ENCODE peak calls at places on chromosome 15, in four cellular contexts. One of them, this sample, is unnamed.

GRCh38 chr15:31504462-31504839 is 177.8 kb downstream of the KLF13 start:
- DNase-seq in HepG2: no peak
- DNase-seq in GM12878: no peak
- DNase-seq in K562: no peak
- DNase-seq in this sample: no peak

GRCh38 chr15:31086344-31086743 is 15.2 kb downstream of the TRPM1 start:
- DNase-seq in HepG2: no peak
- DNase-seq in GM12878: no peak
- DNase-seq in K562: no peak
- DNase-seq in this sample: no peak

GRCh38 chr15:100925480-100925879 is 6.3 kb downstream of the LRRK1 start:
- DNase-seq in HepG2: no peak
- DNase-seq in GM12878: no peak
- DNase-seq in K562: no peak
- DNase-seq in this sample: no peak

GRCh38 chr15:59933607-59934006 is 70.5 kb upstream of the FOXB1 start:
- DNase-seq in HepG2: no peak
- DNase-seq in GM12878: no peak
- DNase-seq in K562: no peak
- DNase-seq in this sample: no peak

GRCh38 chr15:59346951-59347350 is 25.7 kb downstream of the MYO1E start:
- DNase-seq in HepG2: no peak
- DNase-seq in GM12878: no peak
- DNase-seq in K562: no peak
- DNase-seq in this sample: no peak

GRCh38 chr15:73046073-73046472 is 6.2 kb upstream of the NEO1 start:
- DNase-seq in HepG2: no peak
- DNase-seq in GM12878: no peak
- DNase-seq in K562: no peak
- DNase-seq in this sample: no peak

GRCh38 chr15:51883436-51883835 is 54.0 kb downstream of the TMOD3 start:
- DNase-seq in HepG2: no peak
- DNase-seq in GM12878: no peak
- DNase-seq in K562: no peak
- DNase-seq in this sample: no peak

GRCh38 chr15:85556618-85556895 is 176.2 kb downstream of the AKAP13 start:
- DNase-seq in HepG2: no peak
- DNase-seq in GM12878: no peak
- DNase-seq in K562: no peak
- DNase-seq in this sample: no peak

GRCh38 chr15:55907797-55908196 is 85.6 kb downstream of the NEDD4 start:
- DNase-seq in HepG2: no peak
- DNase-seq in GM12878: no peak
- DNase-seq in K562: no peak
- DNase-seq in this sample: no peak

GRCh38 chr15:45474799-45475198 is 47.8 kb downstream of the SLC30A4 start:
- DNase-seq in HepG2: no peak
- DNase-seq in GM12878: no peak
- DNase-seq in K562: no peak
- DNase-seq in this sample: no peak

GRCh38 chr15:61915640-61916039 is 144.6 kb downstream of the VPS13C start:
- DNase-seq in HepG2: no peak
- DNase-seq in GM12878: no peak
- DNase-seq in K562: no peak
- DNase-seq in this sample: no peak

GRCh38 chr15:32152574-32152973 is 122.3 kb downstream of the CHRNA7 start:
- DNase-seq in HepG2: no peak
- DNase-seq in GM12878: no peak
- DNase-seq in K562: no peak
- DNase-seq in this sample: no peak

GRCh38 chr15:52790166-52790708 is at the start of gene ONECUT1:
- DNase-seq in HepG2: peak
- DNase-seq in GM12878: no peak
- DNase-seq in K562: peak
- DNase-seq in this sample: peak

GRCh38 chr15:66882251-66883020 is 180.4 kb downstream of the SMAD6 start:
- DNase-seq in HepG2: no peak
- DNase-seq in GM12878: no peak
- DNase-seq in K562: no peak
- DNase-seq in this sample: no peak

GRCh38 chr15:63347074-63347859 is 34.4 kb downstream of the CA12 start:
- DNase-seq in HepG2: no peak
- DNase-seq in GM12878: no peak
- DNase-seq in K562: no peak
- DNase-seq in this sample: no peak

GRCh38 chr15:72948662-72949061 is 103.6 kb upstream of the NEO1 start:
- DNase-seq in HepG2: no peak
- DNase-seq in GM12878: no peak
- DNase-seq in K562: no peak
- DNase-seq in this sample: no peak

GRCh38 chr15:57124036-57124435 is 205.6 kb downstream of the TCF12 start:
- DNase-seq in HepG2: no peak
- DNase-seq in GM12878: no peak
- DNase-seq in K562: no peak
- DNase-seq in this sample: no peak

GRCh38 chr15:28981351-28981720 is 95.6 kb downstream of the APBA2 start:
- DNase-seq in HepG2: no peak
- DNase-seq in GM12878: no peak
- DNase-seq in K562: no peak
- DNase-seq in this sample: no peak

GRCh38 chr15:23857028-23857641 is 170.0 kb upstream of the NDN start:
- DNase-seq in HepG2: peak
- DNase-seq in GM12878: no peak
- DNase-seq in K562: peak
- DNase-seq in this sample: peak

GRCh38 chr15:63405159-63405558 is 23.5 kb upstream of the CA12 start:
- DNase-seq in HepG2: no peak
- DNase-seq in GM12878: no peak
- DNase-seq in K562: no peak
- DNase-seq in this sample: no peak

GRCh38 chr15:58484794-58485600 is 53.2 kb downstream of the LIPC start:
- DNase-seq in HepG2: no peak
- DNase-seq in GM12878: no peak
- DNase-seq in K562: no peak
- DNase-seq in this sample: no peak

GRCh38 chr15:42704492-42704926 is 32.4 kb downstream of the CDAN1 start:
- DNase-seq in HepG2: peak
- DNase-seq in GM12878: peak
- DNase-seq in K562: peak
- DNase-seq in this sample: peak

GRCh38 chr15:38474155-38474757 is 20.3 kb downstream of the FAM98B start:
- DNase-seq in HepG2: peak
- DNase-seq in GM12878: peak
- DNase-seq in K562: peak
- DNase-seq in this sample: peak

GRCh38 chr15:87478688-87479072 is 777.9 kb downstream of the NTRK3 start:
- DNase-seq in HepG2: no peak
- DNase-seq in GM12878: no peak
- DNase-seq in K562: no peak
- DNase-seq in this sample: no peak

GRCh38 chr15:87477056-87477455 is 779.5 kb downstream of the NTRK3 start:
- DNase-seq in HepG2: no peak
- DNase-seq in GM12878: no peak
- DNase-seq in K562: no peak
- DNase-seq in this sample: no peak

GRCh38 chr15:87483468-87483867 is 773.1 kb downstream of the NTRK3 start:
- DNase-seq in HepG2: no peak
- DNase-seq in GM12878: no peak
- DNase-seq in K562: no peak
- DNase-seq in this sample: no peak

DNA sequence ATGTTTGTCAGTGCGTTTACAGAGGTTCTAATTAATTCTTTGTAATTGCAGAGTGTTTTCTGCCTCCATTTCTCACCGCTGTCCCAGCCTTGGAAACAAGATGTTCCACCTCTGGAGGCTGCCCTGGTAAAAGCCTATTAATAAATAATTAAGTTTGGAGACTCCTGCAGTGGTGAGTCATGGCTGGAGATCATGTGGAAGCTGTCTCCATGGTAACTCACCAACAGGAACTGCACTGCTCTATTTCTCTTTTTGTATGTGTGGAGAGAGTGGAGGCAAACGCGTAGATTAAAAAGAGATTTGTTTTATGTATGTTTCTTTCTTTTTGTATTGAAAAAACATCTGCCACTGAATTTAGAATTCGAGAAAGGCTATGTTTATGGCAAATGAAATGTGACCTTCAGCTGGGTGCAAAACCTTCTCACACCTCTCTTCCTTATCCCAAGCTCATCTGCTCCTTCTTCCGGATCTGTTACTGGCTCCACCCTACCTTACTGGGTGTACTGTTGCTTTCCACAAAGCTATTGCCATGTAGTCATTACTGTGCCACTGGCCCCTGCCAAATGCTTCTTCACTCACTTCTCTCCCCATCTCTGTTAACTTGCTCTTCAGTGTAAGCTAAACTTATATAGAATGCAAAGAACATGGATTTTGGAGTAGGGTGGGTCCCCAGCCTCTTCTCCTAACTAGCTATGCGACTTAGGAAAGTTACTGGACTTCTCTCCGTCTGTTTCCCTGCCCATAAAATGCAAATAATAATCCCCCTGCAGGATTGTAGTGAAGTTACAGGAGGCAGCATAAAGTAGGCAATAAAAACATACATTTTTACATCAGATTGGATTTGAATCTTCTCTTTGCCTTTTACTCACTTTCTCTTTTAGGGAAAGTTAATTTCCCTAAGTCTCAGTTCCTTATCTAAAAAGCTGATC is 778.5 kb downstream of the NTRK3 start:
- DNase-seq in HepG2: no peak
- DNase-seq in GM12878: no peak
- DNase-seq in K562: peak
- DNase-seq in this sample: peak
- TF ChIP-seq FOXK2 in HepG2: no peak
- TF ChIP-seq FOXK2 in GM12878: no peak
- TF ChIP-seq FOXK2 in K562: no peak
- TF ChIP-seq FOXK2 in this sample: no peak

GRCh38 chr15:71010439-71010838 is 104.8 kb upstream of the THSD4 start:
- DNase-seq in HepG2: no peak
- DNase-seq in GM12878: no peak
- DNase-seq in K562: no peak
- DNase-seq in this sample: no peak
- TF ChIP-seq TARDBP in HepG2: no peak
- TF ChIP-seq TARDBP in GM12878: no peak
- TF ChIP-seq TARDBP in K562: no peak
- TF ChIP-seq TARDBP in this sample: no peak

GRCh38 chr15:40287968-40288367 is 5.1 kb upstream of the ANKRD63 start:
- DNase-seq in HepG2: no peak
- DNase-seq in GM12878: no peak
- DNase-seq in K562: no peak
- DNase-seq in this sample: peak
- TF ChIP-seq FOXK2 in HepG2: no peak
- TF ChIP-seq FOXK2 in GM12878: no peak
- TF ChIP-seq FOXK2 in K562: no peak
- TF ChIP-seq FOXK2 in this sample: no peak

DNA sequence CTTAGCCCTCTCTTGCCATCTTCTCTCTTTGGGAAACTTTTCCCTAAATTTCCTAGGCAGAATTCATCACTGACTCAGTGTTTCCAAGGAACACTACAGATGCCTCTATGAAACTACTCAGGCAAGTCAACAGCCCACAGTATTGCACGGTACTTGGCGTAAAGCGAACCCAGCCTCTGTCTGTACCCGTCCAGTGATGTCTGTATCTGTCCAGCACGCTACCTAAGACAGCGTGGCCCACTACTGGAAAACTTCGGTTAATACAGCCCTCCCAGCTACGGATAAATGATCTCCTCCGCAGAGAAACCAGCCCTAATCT is 467 bp downstream of the SKIC8 start:
- DNase-seq in HepG2: no peak
- DNase-seq in GM12878: no peak
- DNase-seq in K562: peak
- DNase-seq in this sample: no peak
- TF ChIP-seq TARDBP in HepG2: no peak
- TF ChIP-seq TARDBP in GM12878: no peak
- TF ChIP-seq TARDBP in K562: no peak
- TF ChIP-seq TARDBP in this sample: no peak

GRCh38 chr15:90581771-90582471 is 52.2 kb downstream of the CRTC3 start:
- DNase-seq in HepG2: no peak
- DNase-seq in GM12878: no peak
- DNase-seq in K562: no peak
- DNase-seq in this sample: no peak
- TF ChIP-seq FOXK2 in HepG2: no peak
- TF ChIP-seq FOXK2 in GM12878: no peak
- TF ChIP-seq FOXK2 in K562: no peak
- TF ChIP-seq FOXK2 in this sample: no peak

GRCh38 chr15:74722591-74722990 is 2.7 kb downstream of the CYP1A1 start:
- DNase-seq in HepG2: no peak
- DNase-seq in GM12878: no peak
- DNase-seq in K562: no peak
- DNase-seq in this sample: no peak

GRCh38 chr15:74725241-74725774 is at the start of gene CYP1A1:
- DNase-seq in HepG2: no peak
- DNase-seq in GM12878: no peak
- DNase-seq in K562: no peak
- DNase-seq in this sample: peak

GRCh38 chr15:74723187-74723586 is 2.1 kb downstream of the CYP1A1 start:
- DNase-seq in HepG2: no peak
- DNase-seq in GM12878: no peak
- DNase-seq in K562: no peak
- DNase-seq in this sample: no peak

GRCh38 chr15:74724570-74725240 is 623 bp downstream of the CYP1A1 start:
- DNase-seq in HepG2: no peak
- DNase-seq in GM12878: no peak
- DNase-seq in K562: no peak
- DNase-seq in this sample: no peak

DNA sequence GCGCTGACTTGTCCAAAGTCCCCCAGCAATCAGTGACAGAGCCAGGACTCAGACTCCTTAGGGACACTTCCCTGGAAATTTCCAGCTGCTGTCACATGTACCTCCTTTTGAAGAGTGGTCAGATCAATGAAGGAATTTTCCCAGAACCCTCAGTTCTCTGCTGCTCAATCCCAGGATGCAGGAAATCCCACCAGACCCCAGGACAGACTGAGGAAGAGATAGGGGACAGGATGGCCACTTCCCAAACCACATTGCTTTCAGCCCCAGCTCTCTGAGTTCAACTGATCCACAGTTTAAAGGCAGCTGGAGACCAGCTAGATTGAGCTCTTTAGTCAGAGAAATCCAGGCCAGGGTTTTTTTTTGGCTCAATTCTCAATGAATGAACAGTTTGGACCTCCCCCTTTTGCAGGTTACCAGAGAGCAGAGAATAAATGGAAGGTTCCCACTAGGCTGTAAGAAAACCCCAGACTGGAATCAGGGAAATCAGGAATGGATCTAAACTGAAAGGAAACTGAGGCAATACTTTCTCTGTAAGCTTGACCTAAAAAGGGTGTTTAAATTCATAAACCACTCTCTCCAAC is 1.5 kb downstream of the CYP1A1 start:
- DNase-seq in HepG2: peak
- DNase-seq in GM12878: no peak
- DNase-seq in K562: peak
- DNase-seq in this sample: peak
- TF ChIP-seq TARDBP in HepG2: no peak
- TF ChIP-seq TARDBP in GM12878: no peak
- TF ChIP-seq TARDBP in K562: no peak
- TF ChIP-seq TARDBP in this sample: no peak